ENCODE peak calls at places on chromosome 22, in four cellular contexts. N is fibroblast of lung; F is activated T-helper 9 cell treated with anti-CD3 and anti-CD28 coated beads, Interleukin-2, amount 50 U/mL, for 16 hours; H is choroid plexus epithelial cell. Z is an unnamed sample.
A peak's percentile ranks its signal among the peaks of the same experiment; 100 is the strongest.

GRCh38 chr22:45928726-45929359 is 48.1 kb downstream of the WNT7B start:
- DNase-seq in H (no peak), F (no peak), N (no peak), Z (no peak)

GRCh38 chr22:32309585-32310251 is 47.9 kb upstream of the RFPL3 start:
- DNase-seq in F (no peak), N (no peak), H (no peak), Z (no peak)

GRCh38 chr22:30568137-30568805 is 6.2 kb downstream of the GAL3ST1 start:
- DNase-seq in F (no peak), N (no peak), H (no peak), Z (no peak)

GRCh38 chr22:32204211-32204855 is 540 bp downstream of the RFPL2 start:
- DNase-seq in F (no peak), N (no peak), H (no peak), Z (no peak)

GRCh38 chr22:30250713-30251267 is 4.2 kb upstream of the LIF start:
- DNase-seq in H (peak; percentile 57), N (no peak), F (no peak), Z (no peak)

GRCh38 chr22:30423959-30424380 is 1.6 kb upstream of the MTFP1 start:
- DNase-seq in N (peak; percentile 100), F (peak; percentile 96), H (peak; percentile 100), Z (peak; percentile 99)

GRCh38 chr22:45516923-45517675 is 14.4 kb downstream of the FBLN1 start:
- DNase-seq in F (no peak), N (peak; percentile 49), H (peak; percentile 77), Z (no peak)

GRCh38 chr22:36467042-36467810 is 14.2 kb downstream of the TXN2 start:
- DNase-seq in N (peak; percentile 91), F (no peak), H (peak; percentile 82), Z (no peak)

GRCh38 chr22:30196141-30196866 is 50.3 kb downstream of the LIF start:
- DNase-seq in F (peak; percentile 54), N (peak; percentile 100), H (peak; percentile 100), Z (peak; percentile 87)

GRCh38 chr22:49547751-49548239 is 279.9 kb downstream of the BRD1 start:
- DNase-seq in N (no peak), H (no peak), F (no peak), Z (no peak)

GRCh38 chr22:50739279-50739691 is 1.3 kb downstream of the ACR start:
- DNase-seq in F (no peak), N (no peak), H (no peak), Z (no peak)

GRCh38 chr22:49812838-49813237 is 14.8 kb downstream of the BRD1 start:
- DNase-seq in H (peak; percentile 17), F (no peak), N (no peak), Z (no peak)

GRCh38 chr22:44615146-44615545 is 86.9 kb upstream of the PRR5 start:
- DNase-seq in N (no peak), H (no peak), F (no peak), Z (no peak)

GRCh38 chr22:32971252-32971651 is 86.9 kb downstream of the SYN3 start:
- DNase-seq in N (no peak), F (no peak), H (no peak), Z (no peak)

Z was measured in pulmonary artery endothelial cell.